ENCODE peak calls at places on chromosomes 6 and 20, in four cellular contexts. Y is adrenal gland, S is adipocyte, D is coronary artery. K is an unnamed sample.

GRCh38 chr20:3077618-3078134 is 6.3 kb downstream of the OXT start:
- DNase-seq in S (no peak), Y (no peak), D (no peak), K (no peak)

GRCh38 chr6:19137419-19138035 is 699.6 kb upstream of the ID4 start:
- DNase-seq in Y (no peak), S (no peak), D (no peak), K (no peak)

GRCh38 chr20:52305843-52306242 is 114.3 kb upstream of the ZFP64 start:
- DNase-seq in D (no peak), S (no peak), Y (no peak), K (no peak)

GRCh38 chr6:122735618-122736017 is 43.9 kb upstream of the FABP7 start:
- DNase-seq in Y (no peak), D (no peak), S (no peak), K (no peak)

GRCh38 chr20:54650201-54650722 is 174.9 kb downstream of the DOK5 start:
- DNase-seq in D (no peak), Y (no peak), S (no peak), K (peak; percentile 12)

GRCh38 chr6:12967686-12968085 is 251.1 kb downstream of the PHACTR1 start:
- DNase-seq in Y (no peak), D (no peak), S (peak; percentile 4), K (peak; percentile 83)

GRCh38 chr6:80610821-80611220 is 504.4 kb downstream of the BCKDHB start:
- DNase-seq in S (peak; percentile 62), D (no peak), Y (no peak), K (peak; percentile 83)

GRCh38 chr6:36442083-36442670 is 477 bp downstream of the PXT1 start:
- DNase-seq in D (no peak), Y (no peak), S (no peak), K (no peak)

GRCh38 chr6:1286972-1287600 is 24.8 kb upstream of the FOXQ1 start:
- DNase-seq in D (no peak), Y (no peak), S (peak; percentile 88), K (peak; percentile 93)

GRCh38 chr6:43709654-43710303 is 22.2 kb upstream of the MRPS18A start:
- DNase-seq in Y (peak; percentile 49), S (no peak), D (no peak), K (no peak)

GRCh38 chr6:143015300-143015706 is 45.4 kb upstream of the AIG1 start:
- DNase-seq in S (no peak), Y (no peak), D (no peak), K (no peak)

GRCh38 chr6:165055231-165055630 is 254.2 kb downstream of the C6orf118 start:
- DNase-seq in Y (no peak), S (no peak), D (no peak), K (peak; percentile 54)

GRCh38 chr6:63685453-63686379 is 50.1 kb downstream of the PHF3 start:
- DNase-seq in D (no peak), S (no peak), Y (no peak), K (no peak)

GRCh38 chr20:25013478-25014380 is 21.2 kb upstream of the APMAP start:
- DNase-seq in Y (no peak), D (peak; percentile 65), S (no peak), K (no peak)

GRCh38 chr6:29759457-29759856 is 36.2 kb downstream of the HLA-F start:
- DNase-seq in D (no peak), S (no peak), Y (peak; percentile 15), K (no peak)

GRCh38 chr6:45480697-45481415 is 103.1 kb upstream of the SUPT3H start:
- DNase-seq in D (no peak), S (peak; percentile 42), Y (no peak), K (peak; percentile 62)

GRCh38 chr6:35024601-35025054 is 116.5 kb downstream of the TCP11 start:
- DNase-seq in Y (peak; percentile 75), S (peak; percentile 67), D (no peak), K (peak; percentile 49)

GRCh38 chr20:53841741-53842140 is 228.7 kb downstream of the BCAS1 start:
- DNase-seq in D (no peak), Y (no peak), S (no peak), K (no peak)

GRCh38 chr6:16823700-16824352 is 62.6 kb upstream of the ATXN1 start:
- DNase-seq in S (no peak), Y (no peak), D (no peak), K (no peak)

GRCh38 chr20:47747663-47748031 is 37.6 kb downstream of the SULF2 start:
- DNase-seq in D (no peak), S (no peak), Y (no peak), K (no peak)

GRCh38 chr6:79601020-79601609 is 30.0 kb upstream of the SH3BGRL2 start:
- DNase-seq in D (no peak), S (peak; percentile 74), Y (no peak), K (no peak)

K was measured in AG10803.